ENCODE peak calls at places on chromosome 16, in five cellular contexts. M is H4; D is stimulated activated CD4-positive, alpha-beta T cell treated with anti-CD3 and anti-CD28 coated beads, Interleukin-4, amount 100 ng/mL, for 24 hours; R is H54; W is heart right ventricle. Z is an unnamed sample.

GRCh38 chr16:85465328-85466307 is 147.5 kb upstream of the GSE1 start:
- DNase-seq in M (no peak), D (no peak), R (peak), W (peak), Z (no peak)

GRCh38 chr16:50259334-50260205 is 6.8 kb upstream of the ADCY7 start:
- DNase-seq in M (peak), D (no peak), R (no peak), W (peak), Z (no peak)

GRCh38 chr16:30382398-30383015 is at the start of gene SEPTIN1:
- DNase-seq in M (no peak), D (peak), R (no peak), W (no peak), Z (no peak)

GRCh38 chr16:2212362-2213324 is 2.0 kb upstream of the BRICD5 start:
- DNase-seq in M (no peak), D (no peak), R (no peak), W (peak), Z (no peak)

GRCh38 chr16:22070361-22071351 is 21.7 kb upstream of the VWA3A start:
- DNase-seq in M (no peak), D (no peak), R (no peak), W (no peak), Z (no peak)

GRCh38 chr16:66416981-66417700 is 10.0 kb upstream of the BEAN1 start:
- DNase-seq in M (no peak), D (no peak), R (no peak), W (no peak), Z (no peak)

GRCh38 chr16:1530883-1531637 is 2.4 kb upstream of the TMEM204 start:
- DNase-seq in M (no peak), D (no peak), R (no peak), W (peak), Z (no peak)

GRCh38 chr16:30605148-30605547 is 5.0 kb downstream of the ZNF689 start:
- DNase-seq in M (no peak), D (no peak), R (no peak), W (peak), Z (no peak)

GRCh38 chr16:11076259-11077018 is 132.1 kb downstream of the CLEC16A start:
- DNase-seq in M (no peak), D (peak), R (no peak), W (no peak), Z (no peak)

GRCh38 chr16:29848420-29849297 is 14.4 kb downstream of the CDIPT start:
- DNase-seq in M (peak), D (peak), R (peak), W (peak), Z (peak)

GRCh38 chr16:65634833-65635232 is 513.0 kb upstream of the CDH11 start:
- DNase-seq in M (no peak), D (no peak), R (no peak), W (no peak), Z (no peak)

GRCh38 chr16:67862623-67863583 is 9.9 kb upstream of the EDC4 start:
- DNase-seq in M (no peak), D (no peak), R (peak), W (peak), Z (no peak)

GRCh38 chr16:55480228-55480655 is 1.2 kb downstream of the MMP2 start:
- DNase-seq in M (peak), D (no peak), R (no peak), W (peak), Z (peak)

GRCh38 chr16:65657556-65657955 is 535.7 kb upstream of the CDH11 start:
- DNase-seq in M (no peak), D (no peak), R (no peak), W (no peak), Z (no peak)

GRCh38 chr16:25855063-25855462 is 163.3 kb downstream of the HS3ST4 start:
- DNase-seq in M (no peak), D (no peak), R (no peak), W (no peak), Z (no peak)

GRCh38 chr16:69105501-69106361 is at the start of gene HAS3:
- DNase-seq in M (no peak), D (peak), R (peak), W (peak), Z (peak)

GRCh38 chr16:49703494-49703893 is 152.4 kb downstream of the ZNF423 start:
- DNase-seq in M (no peak), D (no peak), R (no peak), W (no peak), Z (no peak)

GRCh38 chr16:78892925-78893324 is 707.6 kb downstream of the MAF start:
- DNase-seq in M (no peak), D (no peak), R (no peak), W (no peak), Z (no peak)

GRCh38 chr16:66954097-66954659 is 6.9 kb upstream of the CES3 start:
- DNase-seq in M (peak), D (peak), R (peak), W (peak), Z (peak)

GRCh38 chr16:87657621-87658192 is 55.4 kb downstream of the JPH3 start:
- DNase-seq in M (no peak), D (no peak), R (peak), W (no peak), Z (peak)

GRCh38 chr16:20867585-20867984 is 32.6 kb downstream of the DCUN1D3 start:
- DNase-seq in M (no peak), D (no peak), R (no peak), W (no peak), Z (no peak)

GRCh38 chr16:70604407-70605283 is 41.7 kb upstream of the IL34 start:
- DNase-seq in M (no peak), D (no peak), R (no peak), W (no peak), Z (no peak)

GRCh38 chr16:61131447-61131846 is 904.8 kb downstream of the CDH8 start:
- DNase-seq in M (no peak), D (no peak), R (no peak), W (no peak), Z (peak)

GRCh38 chr16:84451781-84452180 is 52.7 kb downstream of the MEAK7 start:
- DNase-seq in M (no peak), D (no peak), R (no peak), W (no peak), Z (no peak)

GRCh38 chr16:53129281-53130192 is 74.7 kb downstream of the CHD9 start:
- DNase-seq in M (no peak), D (no peak), R (no peak), W (no peak), Z (no peak)

GRCh38 chr16:50842589-50842988 is 100.7 kb downstream of the CYLD start:
- DNase-seq in M (no peak), D (peak), R (no peak), W (no peak), Z (peak)

GRCh38 chr16:70778901-70779309 is 22.1 kb downstream of the VAC14 start:
- DNase-seq in M (peak), D (no peak), R (peak), W (peak), Z (peak)

GRCh38 chr16:50388491-50388890 is 19.7 kb upstream of the BRD7 start:
- DNase-seq in M (no peak), D (no peak), R (no peak), W (no peak), Z (no peak)

GRCh38 chr16:15141586-15141985 is 47.5 kb upstream of the RRN3 start:
- DNase-seq in M (no peak), D (no peak), R (no peak), W (no peak), Z (no peak)

GRCh38 chr16:86455116-86455515 is 55.2 kb upstream of the FOXF1 start:
- DNase-seq in M (peak), D (no peak), R (no peak), W (no peak), Z (no peak)

GRCh38 chr16:70770968-70771552 is 29.9 kb downstream of the VAC14 start:
- DNase-seq in M (peak), D (peak), R (peak), W (peak), Z (peak)